ENCODE peak calls at places on chromosomes 1 and 21, in four cellular contexts. Y is WTC11; X is GM23338; Q is activated CD8-positive, alpha-beta T cell treated with anti-CD3 and anti-CD28 coated beads for 36 hours. H is an unnamed sample.

GRCh38 chr1:8602471-8603219 is 214.8 kb downstream of the RERE start:
- DNase-seq in Y (no peak), X (no peak), Q (peak; percentile 61), H (no peak)

GRCh38 chr1:41483960-41484844 is at the start of gene EDN2:
- DNase-seq in Y (peak; percentile 55), X (peak; percentile 62), Q (no peak), H (no peak)

GRCh38 chr1:167076136-167076710 is 14.0 kb downstream of the GPA33 start:
- DNase-seq in Y (no peak), X (no peak), Q (peak; percentile 34), H (no peak)

GRCh38 chr1:11407301-11407994 is 71.5 kb upstream of the DISP3 start:
- DNase-seq in Y (no peak), X (no peak), Q (peak; percentile 90), H (no peak)

GRCh38 chr21:15688809-15689208 is 41.0 kb upstream of the USP25 start:
- DNase-seq in Y (no peak), X (no peak), Q (no peak), H (no peak)

GRCh38 chr1:59422921-59423575 is 126.2 kb downstream of the FGGY start:
- DNase-seq in Y (no peak), X (no peak), Q (no peak), H (no peak)

GRCh38 chr1:203751051-203751450 is 13.9 kb upstream of the LAX1 start:
- DNase-seq in Y (no peak), X (no peak), Q (no peak), H (no peak)

GRCh38 chr1:226736001-226736907 is 2.8 kb downstream of the ITPKB start:
- DNase-seq in Y (peak; percentile 33), X (peak; percentile 60), Q (no peak), H (no peak)

GRCh38 chr21:41418393-41418792 is 7.6 kb upstream of the MX1 start:
- DNase-seq in Y (no peak), X (no peak), Q (no peak), H (no peak)

GRCh38 chr1:202112864-202113689 is 9.6 kb upstream of the GPR37L1 start:
- DNase-seq in Y (no peak), X (no peak), Q (no peak), H (no peak)

GRCh38 chr1:193185206-193185605 is 1.2 kb downstream of the B3GALT2 start:
- DNase-seq in Y (no peak), X (no peak), Q (no peak), H (no peak)

GRCh38 chr1:25198731-25199231 is 33.5 kb downstream of the SYF2 start:
- DNase-seq in Y (no peak), X (peak; percentile 44), Q (peak; percentile 42), H (no peak)

GRCh38 chr1:3640113-3640932 is 9.6 kb downstream of the WRAP73 start:
- DNase-seq in Y (peak; percentile 3), X (no peak), Q (no peak), H (no peak)

GRCh38 chr1:20373764-20374163 is 83.1 kb downstream of the VWA5B1 start:
- DNase-seq in Y (no peak), X (no peak), Q (no peak), H (no peak)

GRCh38 chr1:25522240-25522639 is 21.2 kb upstream of the LDLRAP1 start:
- DNase-seq in Y (no peak), X (no peak), Q (no peak), H (no peak)

GRCh38 chr1:169499807-169500206 is 14.1 kb upstream of the SLC19A2 start:
- DNase-seq in Y (no peak), X (no peak), Q (no peak), H (no peak)

GRCh38 chr1:116806245-116806644 is 52.0 kb downstream of the CD2 start:
- DNase-seq in Y (no peak), X (no peak), Q (peak; percentile 93), H (no peak)

GRCh38 chr1:203690730-203691129 is 64.1 kb downstream of the ATP2B4 start:
- DNase-seq in Y (peak; percentile 29), X (peak; percentile 58), Q (no peak), H (no peak)

GRCh38 chr1:30807318-30808066 is 49.9 kb upstream of the LAPTM5 start:
- DNase-seq in Y (no peak), X (no peak), Q (no peak), H (no peak)

GRCh38 chr1:214727274-214727673 is 124.3 kb downstream of the CENPF start:
- DNase-seq in Y (peak; percentile 46), X (peak; percentile 68), Q (no peak), H (peak; percentile 23)

GRCh38 chr1:198361373-198361772 is 179.1 kb downstream of the ATP6V1G3 start:
- DNase-seq in Y (no peak), X (no peak), Q (no peak), H (no peak)

GRCh38 chr1:226126824-226127591 is 59.5 kb downstream of the ACBD3 start:
- DNase-seq in Y (peak; percentile 25), X (no peak), Q (no peak), H (no peak)

GRCh38 chr1:182107218-182107617 is 45.7 kb upstream of the ZNF648 start:
- DNase-seq in Y (no peak), X (no peak), Q (no peak), H (no peak)

GRCh38 chr1:2840036-2840809 is 38.7 kb upstream of the TTC34 start:
- DNase-seq in Y (peak; percentile 40), X (peak; percentile 56), Q (peak; percentile 82), H (no peak)

GRCh38 chr1:198179556-198179981 is 22.8 kb downstream of the NEK7 start:
- DNase-seq in Y (no peak), X (no peak), Q (no peak), H (no peak)

GRCh38 chr1:112618114-112618720 is 724 bp downstream of the ST7L start:
- DNase-seq in Y (no peak), X (no peak), Q (peak; percentile 44), H (no peak)

GRCh38 chr1:41534181-41535076 is 49.9 kb upstream of the EDN2 start:
- DNase-seq in Y (peak; percentile 6), X (no peak), Q (no peak), H (no peak)

GRCh38 chr1:235614442-235614954 is 35.1 kb downstream of the GNG4 start:
- DNase-seq in Y (no peak), X (no peak), Q (no peak), H (no peak)

GRCh38 chr1:27891196-27891889 is 19.0 kb downstream of the THEMIS2 start:
- DNase-seq in Y (no peak), X (no peak), Q (peak; percentile 51), H (no peak)
- TF ChIP-seq CTCF in Y (no peak), X (no peak), Q (no peak), H (no peak)

DNA sequence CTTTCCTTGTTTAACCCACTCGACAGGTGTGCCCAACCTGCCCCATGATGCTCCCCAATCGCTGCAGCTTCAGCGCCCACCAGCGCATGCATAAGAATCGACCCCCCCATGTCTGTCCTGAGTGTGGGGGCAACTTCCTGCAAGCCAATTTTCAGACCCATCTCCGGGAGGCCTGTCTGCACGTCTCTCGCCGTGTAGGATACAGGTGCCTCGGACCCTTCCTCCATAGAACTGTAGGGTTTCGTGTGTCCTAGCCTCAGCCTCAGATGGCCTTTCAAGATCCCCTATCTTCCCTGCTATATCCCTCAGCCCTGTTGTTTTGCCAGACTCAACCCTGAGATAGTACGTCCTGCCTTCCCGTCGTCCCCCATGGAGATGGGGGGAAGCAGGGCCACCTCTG is 6.4 kb downstream of the ZNF687 start:
- DNase-seq in Y (no peak), X (no peak), Q (no peak), H (no peak)
- TF ChIP-seq CTCF in Y (no peak), X (no peak), Q (no peak), H (no peak)

DNA sequence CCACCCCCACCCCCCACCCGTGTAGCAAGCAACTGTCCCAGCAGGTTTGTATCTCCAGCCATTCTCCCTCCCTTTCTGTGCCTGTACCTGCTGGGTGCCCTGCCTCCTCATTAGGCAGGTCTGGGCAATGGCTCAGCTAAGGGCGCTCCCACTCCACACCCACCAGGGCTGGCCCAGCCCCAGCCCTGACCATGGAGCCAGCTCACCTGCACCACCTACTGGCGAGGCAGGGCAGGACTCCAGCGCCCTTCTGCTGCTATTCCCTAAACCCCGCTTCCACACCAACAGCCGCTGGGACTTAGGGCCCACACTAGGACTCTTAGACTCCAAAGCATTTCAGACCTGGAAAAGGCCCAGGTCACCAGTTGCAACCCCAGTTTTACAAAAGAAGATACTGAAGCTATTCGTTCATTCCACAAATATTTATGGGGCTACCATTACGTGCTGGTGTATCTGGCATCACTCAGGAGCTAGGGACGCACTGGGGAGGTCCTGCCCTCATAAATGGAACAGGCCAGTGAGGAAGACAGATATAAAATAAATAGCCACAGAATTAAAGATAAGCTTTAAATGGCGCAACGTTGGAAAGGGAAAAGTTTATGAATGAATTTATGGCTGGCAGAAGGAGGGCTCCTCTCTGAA is 24.0 kb downstream of the PGLYRP3 start:
- DNase-seq in Y (peak; percentile 83), X (peak; percentile 75), Q (peak; percentile 21), H (no peak)
- TF ChIP-seq CTCF in Y (peak; percentile 81), X (peak; percentile 67), Q (peak; percentile 62), H (peak; percentile 44)

GRCh38 chr21:17554619-17555472 is 42.0 kb downstream of the CXADR start:
- DNase-seq in Y (no peak), X (peak; percentile 33), Q (no peak), H (no peak)
- TF ChIP-seq CTCF in Y (no peak), X (peak; percentile 58), Q (no peak), H (peak; percentile 23)

DNA sequence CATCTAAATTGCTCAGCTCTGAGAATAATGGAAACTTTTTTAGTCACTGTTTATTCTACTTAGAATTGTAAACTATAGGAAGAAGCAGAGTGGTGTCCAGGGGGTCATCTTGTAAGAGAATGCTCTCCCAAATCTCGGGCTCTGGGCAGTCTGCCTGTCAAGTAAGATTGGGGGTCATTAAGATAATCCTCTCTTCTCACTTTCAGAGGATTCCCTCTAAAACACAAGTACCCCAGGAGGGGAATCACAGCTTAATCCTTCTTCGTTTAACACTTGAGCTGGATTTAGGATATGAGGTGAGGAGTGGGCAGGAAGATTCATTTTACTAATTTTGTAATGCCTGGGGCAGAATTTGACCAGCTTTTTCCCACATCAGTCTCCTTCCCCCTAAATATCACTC is 81.2 kb downstream of the RPS6KA1 start:
- DNase-seq in Y (no peak), X (no peak), Q (no peak), H (no peak)
- TF ChIP-seq CTCF in Y (no peak), X (no peak), Q (no peak), H (no peak)

DNA sequence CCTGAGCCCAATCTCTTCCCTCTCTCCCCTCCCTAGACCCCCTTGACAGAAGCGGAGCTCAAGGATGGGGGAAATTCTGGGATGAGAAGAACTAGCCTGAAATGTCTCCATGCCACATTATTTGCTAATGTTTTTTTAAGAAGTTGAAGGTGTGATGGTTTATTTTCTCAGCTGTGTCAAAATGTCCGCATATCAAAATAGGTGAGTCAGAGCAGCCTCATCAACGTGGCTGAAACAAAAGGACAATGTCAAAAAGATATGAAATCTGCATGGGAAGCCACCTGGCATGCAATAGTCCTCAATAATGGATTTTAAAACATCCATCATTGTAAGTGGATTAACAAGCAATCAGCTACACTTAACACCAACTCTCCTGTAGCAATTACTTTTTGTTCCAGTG is 101.4 kb downstream of the BEND5 start:
- DNase-seq in Y (no peak), X (no peak), Q (no peak), H (no peak)
- TF ChIP-seq CTCF in Y (no peak), X (no peak), Q (no peak), H (no peak)